ENCODE peak calls at places on chromosomes 1 and 21, in six cellular contexts. D is pancreas, K is Peyer's patch, I is neuronal stem cell, B is aorta, M is H9. Q is an unnamed sample.

GRCh38 chr1:214331827-214332423 is 51.0 kb downstream of the SMYD2 start:
- DNase-seq in D (peak; percentile 40), K (no peak), I (no peak), B (no peak), M (peak; percentile 71), Q (peak; percentile 53)

GRCh38 chr1:223227486-223228196 is 84.6 kb upstream of the TLR5 start:
- DNase-seq in D (no peak), K (no peak), I (no peak), B (no peak), M (peak; percentile 8), Q (no peak)

GRCh38 chr1:115114308-115114707 is 25.0 kb upstream of the TSPAN2 start:
- DNase-seq in D (peak; percentile 38), K (no peak), I (no peak), B (peak; percentile 75), M (no peak), Q (no peak)

GRCh38 chr21:39502631-39503030 is 50.9 kb downstream of the SH3BGR start:
- DNase-seq in D (no peak), K (no peak), I (no peak), B (no peak), M (no peak), Q (no peak)

GRCh38 chr1:223328566-223328965 is 35.4 kb downstream of the SUSD4 start:
- DNase-seq in D (no peak), K (no peak), I (no peak), B (no peak), M (no peak), Q (no peak)

GRCh38 chr1:156880473-156880872 is 13.0 kb upstream of the PEAR1 start:
- DNase-seq in D (no peak), K (no peak), I (no peak), B (no peak), M (no peak), Q (peak; percentile 63)

GRCh38 chr21:41217656-41218380 is 49.9 kb downstream of the BACE2 start:
- DNase-seq in D (no peak), K (peak; percentile 74), I (no peak), B (peak; percentile 92), M (peak; percentile 46), Q (no peak)

GRCh38 chr1:233843523-233844204 is 60.8 kb upstream of the SLC35F3 start:
- DNase-seq in D (no peak), K (no peak), I (no peak), B (no peak), M (no peak), Q (no peak)

GRCh38 chr1:156697481-156697880 is 7.9 kb downstream of the CRABP2 start:
- DNase-seq in D (no peak), K (no peak), I (no peak), B (no peak), M (no peak), Q (peak; percentile 97)

GRCh38 chr1:115118596-115118995 is 29.3 kb upstream of the TSPAN2 start:
- DNase-seq in D (no peak), K (no peak), I (no peak), B (no peak), M (no peak), Q (no peak)

GRCh38 chr1:67350783-67351182 is 43.1 kb downstream of the IL12RB2 start:
- DNase-seq in D (no peak), K (no peak), I (no peak), B (no peak), M (no peak), Q (no peak)

GRCh38 chr1:31111290-31111951 is 45.9 kb upstream of the PUM1 start:
- DNase-seq in D (peak; percentile 38), K (no peak), I (peak; percentile 38), B (peak; percentile 82), M (peak; percentile 52), Q (no peak)

GRCh38 chr1:166960871-166961474 is 14.4 kb downstream of the ILDR2 start:
- DNase-seq in D (no peak), K (no peak), I (no peak), B (no peak), M (no peak), Q (no peak)

GRCh38 chr21:40563845-40564717 is 282.9 kb downstream of the DSCAM start:
- DNase-seq in D (no peak), K (no peak), I (no peak), B (no peak), M (no peak), Q (no peak)

DNA sequence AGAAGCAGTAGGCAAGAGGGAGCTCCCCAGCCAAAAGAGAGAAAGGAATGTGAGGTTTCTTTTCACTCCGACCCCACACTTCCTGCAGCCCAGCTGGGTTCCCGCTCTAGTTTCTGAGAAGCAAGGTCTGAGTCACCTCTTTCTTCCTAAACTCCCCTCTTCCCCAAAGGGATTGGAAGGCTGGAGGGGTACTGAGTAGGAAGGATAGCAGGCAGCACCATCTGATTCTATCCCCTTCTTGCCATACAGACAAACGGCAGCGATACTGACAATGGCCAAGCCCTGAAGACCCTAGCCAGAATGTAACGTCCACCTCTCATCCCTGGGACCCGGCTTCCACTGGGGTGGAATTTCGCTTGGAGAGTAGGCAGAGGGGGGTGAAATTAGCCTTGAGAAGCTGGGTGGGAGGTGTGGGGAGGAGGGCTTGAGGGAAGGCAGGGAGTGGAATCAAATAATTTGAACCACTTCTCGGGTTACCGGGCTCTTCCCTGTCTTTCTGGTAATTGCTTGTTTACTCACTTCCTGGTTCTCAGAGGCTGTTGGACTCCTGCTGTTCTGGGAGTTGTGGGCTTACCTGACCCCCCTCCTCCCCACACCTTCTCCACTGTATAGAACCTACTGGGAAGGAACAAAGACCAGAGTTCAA is 13.2 kb downstream of the IER5 start:
- DNase-seq in D (no peak), K (no peak), I (no peak), B (no peak), M (peak; percentile 80), Q (no peak)
- H3K27ac ChIP-seq in D (no peak overlapping the region), K (peak overlapping the region; percentile 28), I (peak overlapping the region; percentile 55), B (no peak overlapping the region), M (peak overlapping the region; percentile 90), Q (no peak overlapping the region)

DNA sequence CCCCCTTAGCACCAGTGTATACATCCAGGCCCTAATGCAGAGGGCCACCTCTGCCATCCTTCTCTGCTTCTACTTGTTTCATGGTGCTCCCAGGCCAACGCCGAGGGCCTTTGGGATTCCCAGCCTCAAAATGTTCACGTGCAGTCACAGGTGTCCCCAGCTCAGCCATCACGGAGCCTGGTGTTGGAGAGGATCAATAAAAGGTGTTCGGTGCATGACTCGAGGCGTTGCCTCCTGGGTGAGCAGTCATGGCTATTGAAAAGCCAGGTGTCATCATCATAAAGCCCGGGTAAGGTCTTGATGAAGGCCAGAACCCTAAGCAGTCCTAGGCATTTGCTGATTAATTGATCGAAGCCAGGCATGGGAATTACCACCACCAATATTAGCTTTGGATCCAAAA is 76.1 kb downstream of the ABCA4 start:
- DNase-seq in D (no peak), K (no peak), I (no peak), B (no peak), M (no peak), Q (no peak)
- H3K27ac ChIP-seq in D (peak overlapping the region; percentile 64), K (peak overlapping the region; percentile 63), I (no peak overlapping the region), B (no peak overlapping the region), M (no peak overlapping the region), Q (no peak overlapping the region)

GRCh38 chr1:216576246-216576645 is 147.0 kb downstream of the ESRRG start:
- DNase-seq in D (no peak), K (no peak), I (no peak), B (no peak), M (no peak), Q (no peak)

GRCh38 chr1:216582151-216582550 is 141.1 kb downstream of the ESRRG start:
- DNase-seq in D (no peak), K (no peak), I (peak; percentile 63), B (no peak), M (no peak), Q (no peak)

GRCh38 chr1:216580538-216581057 is 142.6 kb downstream of the ESRRG start:
- DNase-seq in D (no peak), K (no peak), I (no peak), B (no peak), M (no peak), Q (no peak)
- H3K27ac ChIP-seq in D (no peak overlapping the region), K (no peak overlapping the region), I (no peak overlapping the region), B (no peak overlapping the region), M (no peak overlapping the region), Q (no peak overlapping the region)

GRCh38 chr1:42978317-42979036 is 19.8 kb upstream of the SLC2A1 start:
- DNase-seq in D (no peak), K (no peak), I (no peak), B (no peak), M (peak; percentile 61), Q (no peak)

GRCh38 chr1:42977653-42978052 is 19.0 kb upstream of the SLC2A1 start:
- DNase-seq in D (no peak), K (no peak), I (no peak), B (no peak), M (no peak), Q (no peak)

GRCh38 chr1:42981406-42981805 is 22.7 kb upstream of the SLC2A1 start:
- DNase-seq in D (no peak), K (no peak), I (no peak), B (no peak), M (no peak), Q (no peak)

GRCh38 chr1:42979888-42980800 is 21.5 kb upstream of the SLC2A1 start:
- DNase-seq in D (no peak), K (peak; percentile 76), I (no peak), B (no peak), M (no peak), Q (no peak)

DNA sequence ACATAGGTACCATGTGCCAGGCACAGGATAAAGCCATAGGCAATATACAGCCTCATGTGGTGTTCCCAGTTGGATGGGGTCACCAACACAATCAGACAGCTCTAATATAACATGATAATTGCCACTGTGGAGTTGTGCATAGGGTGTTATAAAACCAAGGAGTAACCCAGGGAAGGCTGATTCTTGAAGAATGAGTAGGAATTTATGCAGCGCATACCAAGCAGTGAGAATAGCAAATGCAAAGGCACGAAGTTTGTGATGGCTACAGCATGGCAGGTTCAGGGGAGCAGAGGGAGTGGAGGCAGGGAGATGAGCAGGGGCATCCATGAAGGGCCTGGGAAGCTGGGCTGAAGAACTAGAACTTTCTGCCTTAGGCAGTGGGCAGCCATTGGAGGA is 20.4 kb upstream of the SLC2A1 start:
- DNase-seq in D (no peak), K (no peak), I (no peak), B (no peak), M (no peak), Q (no peak)
- H3K27ac ChIP-seq in D (no peak overlapping the region), K (no peak overlapping the region), I (no peak overlapping the region), B (no peak overlapping the region), M (no peak overlapping the region), Q (no peak overlapping the region)

GRCh38 chr1:192475970-192476369 is 99.6 kb upstream of the RGS1 start:
- DNase-seq in D (no peak), K (no peak), I (no peak), B (no peak), M (no peak), Q (no peak)

GRCh38 chr1:192475329-192475728 is 100.2 kb upstream of the RGS1 start:
- DNase-seq in D (no peak), K (no peak), I (no peak), B (no peak), M (no peak), Q (no peak)

GRCh38 chr1:192476802-192477298 is 98.7 kb upstream of the RGS1 start:
- DNase-seq in D (no peak), K (no peak), I (no peak), B (no peak), M (no peak), Q (no peak)

GRCh38 chr1:192474080-192474683 is 101.4 kb upstream of the RGS1 start:
- DNase-seq in D (no peak), K (no peak), I (peak; percentile 24), B (no peak), M (no peak), Q (no peak)

GRCh38 chr1:192477630-192478029 is 97.9 kb upstream of the RGS1 start:
- DNase-seq in D (no peak), K (no peak), I (no peak), B (no peak), M (no peak), Q (no peak)
- H3K27ac ChIP-seq in D (no peak overlapping the region), K (no peak overlapping the region), I (no peak overlapping the region), B (no peak overlapping the region), M (no peak overlapping the region), Q (no peak overlapping the region)

Q was measured in WERI-Rb-1.